ENCODE peak calls at places on chromosomes 12 and 14, in four cellular contexts. G is A549; U is effector CD4-positive, alpha-beta T cell; L is Daoy. I is an unnamed sample.

GRCh38 chr12:2057041-2057792 is 4.4 kb downstream of the CACNA1C start:
- DNase-seq in U (no peak), L (peak), G (no peak), I (peak)

GRCh38 chr12:116532986-116533342 is 26.2 kb upstream of the MAP1LC3B2 start:
- DNase-seq in G (peak), L (no peak), U (no peak), I (no peak)

GRCh38 chr12:7282844-7283243 is 21.0 kb upstream of the ACSM4 start:
- DNase-seq in G (no peak), L (no peak), U (no peak), I (no peak)

GRCh38 chr12:41442905-41443304 is 254.8 kb downstream of the PDZRN4 start:
- DNase-seq in L (no peak), U (no peak), G (no peak), I (no peak)

GRCh38 chr12:111297703-111298426 is 71.0 kb downstream of the PHETA1 start:
- DNase-seq in L (no peak), G (no peak), U (no peak), I (no peak)

GRCh38 chr12:94954029-94954685 is 49.3 kb downstream of the NDUFA12 start:
- DNase-seq in L (peak), G (peak), U (no peak), I (no peak)

GRCh38 chr12:93520454-93520853 is 52.0 kb upstream of the SOCS2 start:
- DNase-seq in L (no peak), U (no peak), G (no peak), I (no peak)

GRCh38 chr14:50113381-50113811 is 3.0 kb downstream of the VCPKMT start:
- DNase-seq in G (no peak), U (no peak), L (no peak), I (no peak)

GRCh38 chr14:88424573-88424972 is 39.1 kb downstream of the SPATA7 start:
- DNase-seq in L (no peak), U (no peak), G (no peak), I (no peak)

GRCh38 chr12:99810718-99811593 is 163.4 kb downstream of the GARIN6 start:
- DNase-seq in U (no peak), G (peak), L (peak), I (no peak)

GRCh38 chr12:78186670-78187069 is 356.0 kb downstream of the NAV3 start:
- DNase-seq in G (no peak), U (no peak), L (no peak), I (no peak)

GRCh38 chr14:24368562-24369252 is 723 bp downstream of the NFATC4 start:
- DNase-seq in G (no peak), U (no peak), L (peak), I (no peak)

I was measured in T-helper 1 cell.